ENCODE peak calls at places on chromosome 2, in eight cellular contexts. One of them, this sample, is unnamed.

GRCh38 chr2:20225294-20226151 is 593 bp upstream of the SDC1 start:
- DNase-seq in stimulated activated CD8-positive, alpha-beta memory T cell treated with anti-CD3 and anti-CD28 coated beads, Interleukin-2, amount 100 ng/mL, for 48 hours: peak; percentile 37
- DNase-seq in adipocyte: peak; percentile 77
- DNase-seq in AG08395: peak; percentile 29
- DNase-seq in HTR-8/SVneo: peak; percentile 85
- DNase-seq in chondrocyte: peak; percentile 90
- DNase-seq in HFFc6: peak; percentile 21
- DNase-seq in activated T-helper 1 cell treated with anti-CD3 and anti-CD28 coated beads, Interleukin-2, amount 50 U/mL, for 16 hours: no peak
- DNase-seq in this sample: no peak

GRCh38 chr2:62871506-62871905 is 166.0 kb downstream of the EHBP1 start:
- DNase-seq in chondrocyte: no peak
- DNase-seq in activated T-helper 1 cell treated with anti-CD3 and anti-CD28 coated beads, Interleukin-2, amount 50 U/mL, for 16 hours: no peak
- DNase-seq in HFFc6: no peak
- DNase-seq in HTR-8/SVneo: no peak
- DNase-seq in AG08395: no peak
- DNase-seq in stimulated activated CD8-positive, alpha-beta memory T cell treated with anti-CD3 and anti-CD28 coated beads, Interleukin-2, amount 100 ng/mL, for 48 hours: no peak
- DNase-seq in adipocyte: no peak
- DNase-seq in this sample: no peak

GRCh38 chr2:105888625-105889024 is 143.9 kb downstream of the NCK2 start:
- DNase-seq in HFFc6: no peak
- DNase-seq in adipocyte: no peak
- DNase-seq in stimulated activated CD8-positive, alpha-beta memory T cell treated with anti-CD3 and anti-CD28 coated beads, Interleukin-2, amount 100 ng/mL, for 48 hours: no peak
- DNase-seq in activated T-helper 1 cell treated with anti-CD3 and anti-CD28 coated beads, Interleukin-2, amount 50 U/mL, for 16 hours: no peak
- DNase-seq in chondrocyte: no peak
- DNase-seq in HTR-8/SVneo: no peak
- DNase-seq in AG08395: no peak
- DNase-seq in this sample: no peak

GRCh38 chr2:144516981-144517824 is 2.7 kb downstream of the ZEB2 start:
- DNase-seq in stimulated activated CD8-positive, alpha-beta memory T cell treated with anti-CD3 and anti-CD28 coated beads, Interleukin-2, amount 100 ng/mL, for 48 hours: no peak
- DNase-seq in adipocyte: peak; percentile 95
- DNase-seq in activated T-helper 1 cell treated with anti-CD3 and anti-CD28 coated beads, Interleukin-2, amount 50 U/mL, for 16 hours: no peak
- DNase-seq in HTR-8/SVneo: no peak
- DNase-seq in AG08395: peak; percentile 85
- DNase-seq in HFFc6: peak; percentile 92
- DNase-seq in chondrocyte: no peak
- DNase-seq in this sample: no peak

GRCh38 chr2:58866040-58866439 is 624.9 kb upstream of the FANCL start:
- DNase-seq in adipocyte: no peak
- DNase-seq in stimulated activated CD8-positive, alpha-beta memory T cell treated with anti-CD3 and anti-CD28 coated beads, Interleukin-2, amount 100 ng/mL, for 48 hours: no peak
- DNase-seq in AG08395: no peak
- DNase-seq in activated T-helper 1 cell treated with anti-CD3 and anti-CD28 coated beads, Interleukin-2, amount 50 U/mL, for 16 hours: no peak
- DNase-seq in chondrocyte: no peak
- DNase-seq in HFFc6: no peak
- DNase-seq in HTR-8/SVneo: no peak
- DNase-seq in this sample: no peak

GRCh38 chr2:179132076-179132475 is 82.1 kb upstream of the CCDC141 start:
- DNase-seq in HTR-8/SVneo: no peak
- DNase-seq in adipocyte: peak; percentile 35
- DNase-seq in HFFc6: no peak
- DNase-seq in AG08395: no peak
- DNase-seq in stimulated activated CD8-positive, alpha-beta memory T cell treated with anti-CD3 and anti-CD28 coated beads, Interleukin-2, amount 100 ng/mL, for 48 hours: no peak
- DNase-seq in chondrocyte: no peak
- DNase-seq in activated T-helper 1 cell treated with anti-CD3 and anti-CD28 coated beads, Interleukin-2, amount 50 U/mL, for 16 hours: no peak
- DNase-seq in this sample: no peak

GRCh38 chr2:239607795-239608171 is 207.0 kb upstream of the HDAC4 start:
- DNase-seq in HTR-8/SVneo: no peak
- DNase-seq in stimulated activated CD8-positive, alpha-beta memory T cell treated with anti-CD3 and anti-CD28 coated beads, Interleukin-2, amount 100 ng/mL, for 48 hours: no peak
- DNase-seq in chondrocyte: peak; percentile 66
- DNase-seq in adipocyte: no peak
- DNase-seq in HFFc6: no peak
- DNase-seq in activated T-helper 1 cell treated with anti-CD3 and anti-CD28 coated beads, Interleukin-2, amount 50 U/mL, for 16 hours: no peak
- DNase-seq in AG08395: no peak
- DNase-seq in this sample: no peak

GRCh38 chr2:188835821-188836220 is 138.4 kb upstream of the COL3A1 start:
- DNase-seq in activated T-helper 1 cell treated with anti-CD3 and anti-CD28 coated beads, Interleukin-2, amount 50 U/mL, for 16 hours: no peak
- DNase-seq in adipocyte: no peak
- DNase-seq in AG08395: no peak
- DNase-seq in HTR-8/SVneo: no peak
- DNase-seq in stimulated activated CD8-positive, alpha-beta memory T cell treated with anti-CD3 and anti-CD28 coated beads, Interleukin-2, amount 100 ng/mL, for 48 hours: no peak
- DNase-seq in chondrocyte: peak; percentile 68
- DNase-seq in HFFc6: no peak
- DNase-seq in this sample: no peak

GRCh38 chr2:71824436-71824835 is 323.2 kb downstream of the CYP26B1 start:
- DNase-seq in activated T-helper 1 cell treated with anti-CD3 and anti-CD28 coated beads, Interleukin-2, amount 50 U/mL, for 16 hours: no peak
- DNase-seq in adipocyte: no peak
- DNase-seq in stimulated activated CD8-positive, alpha-beta memory T cell treated with anti-CD3 and anti-CD28 coated beads, Interleukin-2, amount 100 ng/mL, for 48 hours: no peak
- DNase-seq in AG08395: no peak
- DNase-seq in HFFc6: no peak
- DNase-seq in chondrocyte: no peak
- DNase-seq in HTR-8/SVneo: no peak
- DNase-seq in this sample: no peak

GRCh38 chr2:19651466-19651865 is 250.3 kb downstream of the TTC32 start:
- DNase-seq in adipocyte: no peak
- DNase-seq in AG08395: no peak
- DNase-seq in HFFc6: no peak
- DNase-seq in chondrocyte: no peak
- DNase-seq in HTR-8/SVneo: no peak
- DNase-seq in activated T-helper 1 cell treated with anti-CD3 and anti-CD28 coated beads, Interleukin-2, amount 50 U/mL, for 16 hours: no peak
- DNase-seq in stimulated activated CD8-positive, alpha-beta memory T cell treated with anti-CD3 and anti-CD28 coated beads, Interleukin-2, amount 100 ng/mL, for 48 hours: no peak
- DNase-seq in this sample: no peak

GRCh38 chr2:122023059-122023879 is 267.8 kb downstream of the TSN start:
- DNase-seq in HFFc6: no peak
- DNase-seq in AG08395: no peak
- DNase-seq in chondrocyte: no peak
- DNase-seq in HTR-8/SVneo: no peak
- DNase-seq in activated T-helper 1 cell treated with anti-CD3 and anti-CD28 coated beads, Interleukin-2, amount 50 U/mL, for 16 hours: no peak
- DNase-seq in adipocyte: no peak
- DNase-seq in stimulated activated CD8-positive, alpha-beta memory T cell treated with anti-CD3 and anti-CD28 coated beads, Interleukin-2, amount 100 ng/mL, for 48 hours: no peak
- DNase-seq in this sample: no peak

GRCh38 chr2:70939001-70939846 is 3.5 kb downstream of the ATP6V1B1 start:
- DNase-seq in chondrocyte: peak; percentile 78
- DNase-seq in HFFc6: no peak
- DNase-seq in AG08395: no peak
- DNase-seq in HTR-8/SVneo: no peak
- DNase-seq in adipocyte: no peak
- DNase-seq in stimulated activated CD8-positive, alpha-beta memory T cell treated with anti-CD3 and anti-CD28 coated beads, Interleukin-2, amount 100 ng/mL, for 48 hours: no peak
- DNase-seq in activated T-helper 1 cell treated with anti-CD3 and anti-CD28 coated beads, Interleukin-2, amount 50 U/mL, for 16 hours: no peak
- DNase-seq in this sample: no peak

GRCh38 chr2:227462463-227462951 is 9.4 kb upstream of the AGFG1 start:
- DNase-seq in activated T-helper 1 cell treated with anti-CD3 and anti-CD28 coated beads, Interleukin-2, amount 50 U/mL, for 16 hours: no peak
- DNase-seq in HFFc6: no peak
- DNase-seq in HTR-8/SVneo: no peak
- DNase-seq in adipocyte: no peak
- DNase-seq in chondrocyte: no peak
- DNase-seq in AG08395: no peak
- DNase-seq in stimulated activated CD8-positive, alpha-beta memory T cell treated with anti-CD3 and anti-CD28 coated beads, Interleukin-2, amount 100 ng/mL, for 48 hours: no peak
- DNase-seq in this sample: no peak

GRCh38 chr2:101889460-101890098 is 102.2 kb upstream of the IL1R2 start:
- DNase-seq in activated T-helper 1 cell treated with anti-CD3 and anti-CD28 coated beads, Interleukin-2, amount 50 U/mL, for 16 hours: no peak
- DNase-seq in HFFc6: no peak
- DNase-seq in HTR-8/SVneo: no peak
- DNase-seq in AG08395: no peak
- DNase-seq in adipocyte: no peak
- DNase-seq in chondrocyte: no peak
- DNase-seq in stimulated activated CD8-positive, alpha-beta memory T cell treated with anti-CD3 and anti-CD28 coated beads, Interleukin-2, amount 100 ng/mL, for 48 hours: no peak
- DNase-seq in this sample: no peak

GRCh38 chr2:188292446-188293239 is 969 bp downstream of the GULP1 start:
- DNase-seq in stimulated activated CD8-positive, alpha-beta memory T cell treated with anti-CD3 and anti-CD28 coated beads, Interleukin-2, amount 100 ng/mL, for 48 hours: no peak
- DNase-seq in HTR-8/SVneo: peak; percentile 54
- DNase-seq in HFFc6: peak; percentile 80
- DNase-seq in adipocyte: peak; percentile 94
- DNase-seq in activated T-helper 1 cell treated with anti-CD3 and anti-CD28 coated beads, Interleukin-2, amount 50 U/mL, for 16 hours: no peak
- DNase-seq in AG08395: peak; percentile 59
- DNase-seq in chondrocyte: peak; percentile 94
- DNase-seq in this sample: no peak

GRCh38 chr2:227617316-227618250 is at the start of gene SCYGR4:
- DNase-seq in HTR-8/SVneo: no peak
- DNase-seq in AG08395: no peak
- DNase-seq in activated T-helper 1 cell treated with anti-CD3 and anti-CD28 coated beads, Interleukin-2, amount 50 U/mL, for 16 hours: no peak
- DNase-seq in chondrocyte: no peak
- DNase-seq in HFFc6: no peak
- DNase-seq in stimulated activated CD8-positive, alpha-beta memory T cell treated with anti-CD3 and anti-CD28 coated beads, Interleukin-2, amount 100 ng/mL, for 48 hours: no peak
- DNase-seq in adipocyte: no peak
- DNase-seq in this sample: no peak

GRCh38 chr2:197011777-197012641 is 85.5 kb upstream of the PGAP1 start:
- DNase-seq in chondrocyte: no peak
- DNase-seq in HTR-8/SVneo: peak; percentile 53
- DNase-seq in activated T-helper 1 cell treated with anti-CD3 and anti-CD28 coated beads, Interleukin-2, amount 50 U/mL, for 16 hours: no peak
- DNase-seq in adipocyte: peak; percentile 82
- DNase-seq in AG08395: peak; percentile 48
- DNase-seq in stimulated activated CD8-positive, alpha-beta memory T cell treated with anti-CD3 and anti-CD28 coated beads, Interleukin-2, amount 100 ng/mL, for 48 hours: no peak
- DNase-seq in HFFc6: peak; percentile 43
- DNase-seq in this sample: no peak

GRCh38 chr2:88671786-88672427 is 19.6 kb upstream of the RPIA start:
- DNase-seq in adipocyte: peak; percentile 83
- DNase-seq in chondrocyte: no peak
- DNase-seq in stimulated activated CD8-positive, alpha-beta memory T cell treated with anti-CD3 and anti-CD28 coated beads, Interleukin-2, amount 100 ng/mL, for 48 hours: no peak
- DNase-seq in activated T-helper 1 cell treated with anti-CD3 and anti-CD28 coated beads, Interleukin-2, amount 50 U/mL, for 16 hours: no peak
- DNase-seq in HTR-8/SVneo: peak; percentile 70
- DNase-seq in AG08395: peak; percentile 77
- DNase-seq in HFFc6: peak; percentile 74
- DNase-seq in this sample: no peak

GRCh38 chr2:216056739-216057138 is 24.9 kb downstream of the PECR start:
- DNase-seq in AG08395: no peak
- DNase-seq in chondrocyte: no peak
- DNase-seq in HTR-8/SVneo: no peak
- DNase-seq in HFFc6: no peak
- DNase-seq in activated T-helper 1 cell treated with anti-CD3 and anti-CD28 coated beads, Interleukin-2, amount 50 U/mL, for 16 hours: no peak
- DNase-seq in stimulated activated CD8-positive, alpha-beta memory T cell treated with anti-CD3 and anti-CD28 coated beads, Interleukin-2, amount 100 ng/mL, for 48 hours: no peak
- DNase-seq in adipocyte: no peak
- DNase-seq in this sample: no peak

GRCh38 chr2:86443601-86444000 is 2.4 kb downstream of the KDM3A start:
- DNase-seq in AG08395: no peak
- DNase-seq in activated T-helper 1 cell treated with anti-CD3 and anti-CD28 coated beads, Interleukin-2, amount 50 U/mL, for 16 hours: no peak
- DNase-seq in adipocyte: no peak
- DNase-seq in HTR-8/SVneo: no peak
- DNase-seq in chondrocyte: no peak
- DNase-seq in HFFc6: no peak
- DNase-seq in stimulated activated CD8-positive, alpha-beta memory T cell treated with anti-CD3 and anti-CD28 coated beads, Interleukin-2, amount 100 ng/mL, for 48 hours: no peak
- DNase-seq in this sample: no peak

GRCh38 chr2:66771359-66771978 is 336.5 kb downstream of the MEIS1 start:
- DNase-seq in HTR-8/SVneo: no peak
- DNase-seq in stimulated activated CD8-positive, alpha-beta memory T cell treated with anti-CD3 and anti-CD28 coated beads, Interleukin-2, amount 100 ng/mL, for 48 hours: no peak
- DNase-seq in activated T-helper 1 cell treated with anti-CD3 and anti-CD28 coated beads, Interleukin-2, amount 50 U/mL, for 16 hours: no peak
- DNase-seq in chondrocyte: no peak
- DNase-seq in AG08395: no peak
- DNase-seq in HFFc6: peak; percentile 3
- DNase-seq in adipocyte: peak; percentile 12
- DNase-seq in this sample: no peak

GRCh38 chr2:182038579-182038978 is 52.9 kb downstream of the PPP1R1C start:
- DNase-seq in AG08395: peak; percentile 45
- DNase-seq in stimulated activated CD8-positive, alpha-beta memory T cell treated with anti-CD3 and anti-CD28 coated beads, Interleukin-2, amount 100 ng/mL, for 48 hours: no peak
- DNase-seq in adipocyte: peak; percentile 72
- DNase-seq in chondrocyte: no peak
- DNase-seq in activated T-helper 1 cell treated with anti-CD3 and anti-CD28 coated beads, Interleukin-2, amount 50 U/mL, for 16 hours: no peak
- DNase-seq in HFFc6: peak; percentile 69
- DNase-seq in HTR-8/SVneo: peak; percentile 36
- DNase-seq in this sample: no peak

GRCh38 chr2:224778474-224778877 is 62.3 kb upstream of the CCDC195 start:
- DNase-seq in HTR-8/SVneo: peak; percentile 30
- DNase-seq in stimulated activated CD8-positive, alpha-beta memory T cell treated with anti-CD3 and anti-CD28 coated beads, Interleukin-2, amount 100 ng/mL, for 48 hours: peak; percentile 33
- DNase-seq in HFFc6: peak; percentile 50
- DNase-seq in AG08395: peak; percentile 61
- DNase-seq in activated T-helper 1 cell treated with anti-CD3 and anti-CD28 coated beads, Interleukin-2, amount 50 U/mL, for 16 hours: no peak
- DNase-seq in chondrocyte: no peak
- DNase-seq in adipocyte: peak; percentile 76
- DNase-seq in this sample: peak; percentile 27

GRCh38 chr2:181891966-181892794 is 650 bp downstream of the ITPRID2 start:
- DNase-seq in HFFc6: peak; percentile 48
- DNase-seq in chondrocyte: peak; percentile 90
- DNase-seq in adipocyte: peak; percentile 76
- DNase-seq in AG08395: peak; percentile 43
- DNase-seq in HTR-8/SVneo: peak; percentile 27
- DNase-seq in stimulated activated CD8-positive, alpha-beta memory T cell treated with anti-CD3 and anti-CD28 coated beads, Interleukin-2, amount 100 ng/mL, for 48 hours: peak; percentile 49
- DNase-seq in activated T-helper 1 cell treated with anti-CD3 and anti-CD28 coated beads, Interleukin-2, amount 50 U/mL, for 16 hours: peak; percentile 22
- DNase-seq in this sample: peak; percentile 27

GRCh38 chr2:59947220-59947619 is 606.2 kb downstream of the BCL11A start:
- DNase-seq in AG08395: no peak
- DNase-seq in chondrocyte: no peak
- DNase-seq in HTR-8/SVneo: no peak
- DNase-seq in activated T-helper 1 cell treated with anti-CD3 and anti-CD28 coated beads, Interleukin-2, amount 50 U/mL, for 16 hours: no peak
- DNase-seq in stimulated activated CD8-positive, alpha-beta memory T cell treated with anti-CD3 and anti-CD28 coated beads, Interleukin-2, amount 100 ng/mL, for 48 hours: no peak
- DNase-seq in HFFc6: no peak
- DNase-seq in adipocyte: no peak
- DNase-seq in this sample: no peak

GRCh38 chr2:43379494-43379893 is 153.1 kb upstream of the ZFP36L2 start:
- DNase-seq in AG08395: no peak
- DNase-seq in chondrocyte: no peak
- DNase-seq in adipocyte: no peak
- DNase-seq in HTR-8/SVneo: no peak
- DNase-seq in stimulated activated CD8-positive, alpha-beta memory T cell treated with anti-CD3 and anti-CD28 coated beads, Interleukin-2, amount 100 ng/mL, for 48 hours: no peak
- DNase-seq in HFFc6: no peak
- DNase-seq in activated T-helper 1 cell treated with anti-CD3 and anti-CD28 coated beads, Interleukin-2, amount 50 U/mL, for 16 hours: no peak
- DNase-seq in this sample: no peak

GRCh38 chr2:47094519-47095155 is 60.5 kb downstream of the STPG4 start:
- DNase-seq in stimulated activated CD8-positive, alpha-beta memory T cell treated with anti-CD3 and anti-CD28 coated beads, Interleukin-2, amount 100 ng/mL, for 48 hours: no peak
- DNase-seq in adipocyte: no peak
- DNase-seq in HTR-8/SVneo: no peak
- DNase-seq in chondrocyte: no peak
- DNase-seq in activated T-helper 1 cell treated with anti-CD3 and anti-CD28 coated beads, Interleukin-2, amount 50 U/mL, for 16 hours: no peak
- DNase-seq in HFFc6: no peak
- DNase-seq in AG08395: peak; percentile 73
- DNase-seq in this sample: no peak

This sample was measured in activated CD4-positive, CD25-positive, alpha-beta regulatory T cell.